ENCODE peak calls at places on chromosome X, in four cellular contexts. L is A549, V is posterior vena cava, S is activated T-cell treated with anti-CD3 and anti-CD28 coated beads for 48 hours. M is an unnamed sample.

GRCh38 chrX:56978172-56978571 is 17.2 kb downstream of the SPIN3 start:
- DNase-seq in L (peak), V (no peak), S (no peak), M (peak)

GRCh38 chrX:19758536-19758935 is 128.9 kb downstream of the SH3KBP1 start:
- DNase-seq in L (no peak), V (no peak), S (no peak), M (no peak)

GRCh38 chrX:118756111-118756510 is 28.7 kb downstream of the IL13RA1 start:
- DNase-seq in L (no peak), V (no peak), S (no peak), M (no peak)

GRCh38 chrX:48897157-48897620 is 379 bp downstream of the TIMM17B start:
- DNase-seq in L (peak), V (peak), S (peak), M (peak)

GRCh38 chrX:134023851-134024281 is 38.5 kb upstream of the GPC3 start:
- DNase-seq in L (no peak), V (no peak), S (no peak), M (no peak)

GRCh38 chrX:48703642-48704481 is 7.3 kb downstream of the SUV39H1 start:
- DNase-seq in L (peak), V (no peak), S (no peak), M (no peak)

GRCh38 chrX:131816551-131817136 is 206.5 kb upstream of the STK26 start:
- DNase-seq in L (peak), V (no peak), S (peak), M (no peak)

GRCh38 chrX:39418936-39419659 is 617.8 kb downstream of the MID1IP1 start:
- DNase-seq in L (no peak), V (no peak), S (no peak), M (no peak)

GRCh38 chrX:74925210-74926088 is at the start of gene NEXMIF:
- DNase-seq in L (peak), V (no peak), S (peak), M (peak)

GRCh38 chrX:141839856-141840255 is 1.7 kb downstream of the MAGEC3 start:
- DNase-seq in L (no peak), V (no peak), S (no peak), M (no peak)